ENCODE peak calls at places on chromosomes 12 and 14, in six cellular contexts. W, R, K, Q, N and A are unnamed samples.

GRCh38 chr12:107492393-107493134 is 193.0 kb upstream of the PWP1 start:
- DNase-seq in W (no peak), R (no peak), K (no peak), Q (no peak), N (no peak), A (no peak)

GRCh38 chr14:22452330-22452729 is 136.7 kb downstream of the DAD1 start:
- DNase-seq in W (no peak), R (no peak), K (no peak), Q (no peak), N (no peak), A (no peak)

GRCh38 chr14:33052899-33053400 is 114.3 kb downstream of the NPAS3 start:
- DNase-seq in W (no peak), R (no peak), K (no peak), Q (no peak), N (no peak), A (no peak)

GRCh38 chr14:99681101-99681831 is 2.8 kb upstream of the CYP46A1 start:
- DNase-seq in W (no peak), R (no peak), K (no peak), Q (no peak), N (no peak), A (no peak)

GRCh38 chr12:20432290-20432689 is 64.0 kb downstream of the PDE3A start:
- DNase-seq in W (no peak), R (no peak), K (no peak), Q (no peak), N (no peak), A (no peak)

GRCh38 chr14:75298187-75298985 is 19.8 kb downstream of the FOS start:
- DNase-seq in W (peak; percentile 61), R (no peak), K (no peak), Q (no peak), N (peak; percentile 86), A (no peak)

GRCh38 chr14:91848602-91849001 is 18.7 kb downstream of the TC2N start:
- DNase-seq in W (no peak), R (no peak), K (no peak), Q (no peak), N (no peak), A (no peak)

GRCh38 chr12:11773889-11774677 is 124.6 kb downstream of the ETV6 start:
- DNase-seq in W (no peak), R (no peak), K (no peak), Q (no peak), N (no peak), A (no peak)

GRCh38 chr12:88985011-88985410 is 367.3 kb downstream of the DUSP6 start:
- DNase-seq in W (no peak), R (peak; percentile 15), K (peak; percentile 32), Q (no peak), N (no peak), A (no peak)

GRCh38 chr12:109870648-109871047 is 9.7 kb downstream of the GLTP start:
- DNase-seq in W (no peak), R (no peak), K (peak; percentile 50), Q (no peak), N (no peak), A (no peak)

GRCh38 chr12:122096014-122096413 is 17.5 kb downstream of the MLXIP start:
- DNase-seq in W (no peak), R (no peak), K (no peak), Q (no peak), N (no peak), A (no peak)

GRCh38 chr14:32698831-32699230 is 239.8 kb upstream of the NPAS3 start:
- DNase-seq in W (no peak), R (peak; percentile 54), K (peak; percentile 69), Q (no peak), N (no peak), A (no peak)

GRCh38 chr12:26715232-26715631 is 117.8 kb downstream of the ITPR2 start:
- DNase-seq in W (no peak), R (no peak), K (no peak), Q (no peak), N (no peak), A (no peak)

GRCh38 chr14:77340389-77340788 is 19.6 kb downstream of the GSTZ1 start:
- DNase-seq in W (no peak), R (no peak), K (no peak), Q (no peak), N (no peak), A (no peak)

GRCh38 chr14:36646664-36647416 is 14.8 kb upstream of the PAX9 start:
- DNase-seq in W (no peak), R (no peak), K (no peak), Q (no peak), N (no peak), A (no peak)

GRCh38 chr12:89874146-89874545 is 165.5 kb upstream of the ATP2B1 start:
- DNase-seq in W (peak; percentile 20), R (peak; percentile 62), K (peak; percentile 64), Q (no peak), N (no peak), A (no peak)

GRCh38 chr12:68222336-68222735 is 3.3 kb downstream of the IL26 start:
- DNase-seq in W (no peak), R (no peak), K (no peak), Q (no peak), N (no peak), A (no peak)

GRCh38 chr14:106378191-106378590 is 851.8 kb downstream of the TMEM121 start:
- DNase-seq in W (no peak), R (no peak), K (no peak), Q (peak; percentile 34), N (no peak), A (no peak)

GRCh38 chr14:106377432-106377831 is 851.0 kb downstream of the TMEM121 start:
- DNase-seq in W (no peak), R (no peak), K (no peak), Q (no peak), N (no peak), A (no peak)

DNA sequence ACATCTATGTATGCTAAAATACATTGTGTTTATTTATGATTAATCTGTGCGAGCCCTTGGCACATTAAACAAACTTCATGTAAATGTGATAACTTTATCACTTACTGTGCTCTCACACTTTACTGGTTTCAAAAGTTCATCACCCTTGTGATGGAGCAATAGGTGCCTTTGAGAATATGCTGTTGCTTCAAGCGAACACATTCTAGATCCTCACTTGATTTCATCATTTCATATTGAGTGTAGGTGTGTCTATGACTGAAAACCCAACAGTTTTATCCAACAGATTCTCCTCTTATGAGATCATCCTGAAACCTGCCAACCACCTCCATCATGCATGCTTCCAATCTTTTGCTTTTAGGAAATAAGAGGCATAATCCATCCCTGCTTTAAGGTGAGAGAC is 854.4 kb downstream of the TMEM121 start:
- DNase-seq in W (no peak), R (no peak), K (no peak), Q (no peak), N (no peak), A (no peak)
- H3K9me3 ChIP-seq in W (peaks cover 4% of the 10 kb centered on the region), R (peaks cover 3% of the 10 kb centered on the region), K (no peaks in the 10 kb centered on the region), Q (no peaks in the 10 kb centered on the region), N (no peaks in the 10 kb centered on the region), A (no peaks in the 10 kb centered on the region)

DNA sequence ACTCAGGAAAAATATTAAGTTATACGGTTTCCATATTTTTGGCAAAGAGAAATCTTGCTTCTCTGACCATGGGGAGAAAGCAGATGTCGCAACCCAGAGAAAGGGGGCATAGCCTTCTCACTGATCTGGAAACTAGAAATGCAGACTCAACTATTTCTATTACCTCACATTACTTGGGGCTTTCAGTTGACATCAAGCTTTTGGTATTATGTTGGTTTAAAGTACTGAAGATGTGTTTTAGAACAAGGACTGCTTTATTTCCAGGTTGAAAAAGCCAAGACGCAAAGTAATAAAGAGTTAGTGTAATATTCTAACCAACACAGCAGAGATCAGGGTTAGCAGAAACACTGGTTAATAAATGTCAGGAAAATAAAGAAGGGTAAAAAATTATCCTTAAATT is 26.2 kb downstream of the DCP1B start:
- DNase-seq in W (no peak), R (no peak), K (no peak), Q (no peak), N (no peak), A (no peak)
- H3K4me1 ChIP-seq in W (peaks cover 79% of the 10 kb centered on the region), R (peaks cover under 1% of the 10 kb centered on the region), K (peaks cover under 1% of the 10 kb centered on the region), Q (no peaks in the 10 kb centered on the region), N (peaks cover 37% of the 10 kb centered on the region), A (no peaks in the 10 kb centered on the region)

DNA sequence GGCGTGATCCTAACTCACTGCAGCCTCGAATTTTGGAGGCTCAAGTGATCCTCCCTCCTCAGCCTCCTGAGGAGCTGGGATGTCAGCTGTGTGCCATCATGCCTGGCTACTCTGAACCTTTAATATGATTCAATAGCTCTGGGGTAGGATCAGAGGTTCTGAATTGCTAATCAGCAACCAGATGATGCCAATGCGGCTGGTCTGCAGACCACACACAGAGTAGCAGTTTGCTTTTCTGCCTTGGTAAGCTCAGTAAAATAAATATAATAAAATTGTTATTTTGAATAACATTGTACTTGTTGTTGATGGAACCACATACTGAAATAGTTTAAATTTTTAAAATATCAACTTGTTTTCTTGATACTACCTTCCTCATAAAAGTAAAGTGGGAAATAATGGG is 86.6 kb downstream of the NTN4 start:
- DNase-seq in W (no peak), R (no peak), K (no peak), Q (no peak), N (no peak), A (no peak)
- H3K27ac ChIP-seq in W (peak overlapping the region; percentile 79), R (no peak overlapping the region), K (no peak overlapping the region), Q (no peak overlapping the region), N (no peak overlapping the region), A (no peak overlapping the region)

DNA sequence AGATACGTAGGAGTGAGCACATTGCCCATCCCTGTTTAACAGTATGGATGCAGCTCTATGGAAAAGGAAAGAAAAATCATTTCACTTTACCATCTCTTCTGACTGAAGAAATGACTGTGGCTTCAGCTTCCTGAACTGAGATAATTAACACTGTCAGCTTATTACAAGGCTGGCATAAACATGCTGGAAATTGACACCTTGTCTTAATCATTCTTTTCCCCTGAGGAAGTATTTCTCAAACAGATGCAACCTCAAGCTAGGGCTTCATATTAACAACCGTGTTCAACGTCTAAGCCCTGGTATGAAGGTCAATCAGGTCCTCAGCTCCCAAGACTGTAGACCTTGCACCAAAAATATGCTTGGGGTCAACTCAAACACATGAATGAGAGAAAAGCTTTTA is 25.0 kb downstream of the RERG start:
- DNase-seq in W (no peak), R (no peak), K (no peak), Q (no peak), N (no peak), A (no peak)
- H3K9me3 ChIP-seq in W (no peaks in the 10 kb centered on the region), R (no peaks in the 10 kb centered on the region), K (no peaks in the 10 kb centered on the region), Q (no peaks in the 10 kb centered on the region), N (no peaks in the 10 kb centered on the region), A (no peaks in the 10 kb centered on the region)

DNA sequence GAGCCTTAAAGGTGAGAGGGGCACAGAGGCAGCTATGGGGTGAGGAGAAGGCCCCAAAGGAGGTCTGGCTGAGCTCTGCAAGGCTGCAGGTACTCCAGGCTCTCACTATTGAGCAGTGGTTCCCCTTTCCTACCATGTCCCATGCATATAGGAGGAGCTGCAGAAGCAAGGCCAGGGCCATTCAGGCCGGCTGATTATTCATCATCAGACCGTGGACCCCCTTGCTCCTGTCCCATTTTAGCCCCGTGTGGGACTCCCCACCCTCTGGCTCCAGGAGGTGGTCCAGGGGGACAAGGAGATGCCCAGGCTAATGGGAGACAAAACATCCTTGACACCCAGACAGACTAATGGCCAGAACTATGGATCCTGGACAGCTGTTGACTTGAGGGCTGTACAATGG is 3.1 kb downstream of the GPD1 start:
- DNase-seq in W (no peak), R (no peak), K (no peak), Q (no peak), N (no peak), A (no peak)
- H3K4me1 ChIP-seq in W (peaks cover 68% of the 10 kb centered on the region), R (peaks cover 16% of the 10 kb centered on the region), K (peaks cover 12% of the 10 kb centered on the region), Q (peaks cover 32% of the 10 kb centered on the region), N (peaks cover 54% of the 10 kb centered on the region), A (peaks cover 4% of the 10 kb centered on the region)

GRCh38 chr12:51846911-51847829 is 1.3 kb downstream of the FIGNL2 start:
- DNase-seq in W (peak; percentile 65), R (no peak), K (peak; percentile 35), Q (no peak), N (no peak), A (peak; percentile 22)
- H3K27ac ChIP-seq in W (peak overlapping the region; percentile 80), R (no peak overlapping the region), K (no peak overlapping the region), Q (no peak overlapping the region), N (peak overlapping the region; percentile 71), A (no peak overlapping the region)